ENCODE peak calls at places on chromosomes 6 and 20, in seven cellular contexts. One of them, this sample, is unnamed.

GRCh38 chr6:148166339-148166949 is 176.2 kb upstream of the SASH1 start:
- DNase-seq in endothelial cell: no peak
- DNase-seq in tibial nerve: peak
- DNase-seq in pancreas: no peak
- DNase-seq in lower leg skin: no peak
- DNase-seq in nephron progenitor cell: no peak
- DNase-seq in Calu3: no peak
- DNase-seq in this sample: no peak

GRCh38 chr20:50283922-50284810 is 93.5 kb downstream of the CEBPB start:
- DNase-seq in nephron progenitor cell: no peak
- DNase-seq in tibial nerve: no peak
- DNase-seq in endothelial cell: no peak
- DNase-seq in Calu3: peak
- DNase-seq in pancreas: peak
- DNase-seq in lower leg skin: peak
- DNase-seq in this sample: no peak

GRCh38 chr6:11538049-11538798 is 675 bp downstream of the TMEM170B start:
- DNase-seq in pancreas: peak
- DNase-seq in tibial nerve: no peak
- DNase-seq in lower leg skin: no peak
- DNase-seq in Calu3: peak
- DNase-seq in nephron progenitor cell: peak
- DNase-seq in endothelial cell: peak
- DNase-seq in this sample: no peak

GRCh38 chr6:148709577-148709976 is 37.3 kb upstream of the UST start:
- DNase-seq in tibial nerve: no peak
- DNase-seq in lower leg skin: no peak
- DNase-seq in Calu3: no peak
- DNase-seq in endothelial cell: no peak
- DNase-seq in pancreas: no peak
- DNase-seq in nephron progenitor cell: no peak
- DNase-seq in this sample: no peak

GRCh38 chr6:139852067-139852466 is 477.6 kb upstream of the CITED2 start:
- DNase-seq in lower leg skin: no peak
- DNase-seq in tibial nerve: no peak
- DNase-seq in Calu3: no peak
- DNase-seq in endothelial cell: no peak
- DNase-seq in nephron progenitor cell: no peak
- DNase-seq in pancreas: no peak
- DNase-seq in this sample: no peak

GRCh38 chr20:41261790-41262717 is 55.5 kb downstream of the ZHX3 start:
- DNase-seq in tibial nerve: no peak
- DNase-seq in nephron progenitor cell: no peak
- DNase-seq in endothelial cell: no peak
- DNase-seq in lower leg skin: no peak
- DNase-seq in pancreas: no peak
- DNase-seq in Calu3: no peak
- DNase-seq in this sample: no peak

GRCh38 chr20:41927189-41927588 is 309.0 kb upstream of the CHD6 start:
- DNase-seq in Calu3: no peak
- DNase-seq in endothelial cell: no peak
- DNase-seq in tibial nerve: no peak
- DNase-seq in nephron progenitor cell: no peak
- DNase-seq in lower leg skin: no peak
- DNase-seq in pancreas: no peak
- DNase-seq in this sample: no peak

GRCh38 chr6:41193171-41193734 is 7.7 kb downstream of the TREML2 start:
- DNase-seq in tibial nerve: no peak
- DNase-seq in endothelial cell: no peak
- DNase-seq in Calu3: no peak
- DNase-seq in lower leg skin: no peak
- DNase-seq in pancreas: no peak
- DNase-seq in nephron progenitor cell: no peak
- DNase-seq in this sample: no peak

GRCh38 chr20:54573838-54574237 is 98.4 kb downstream of the DOK5 start:
- DNase-seq in tibial nerve: no peak
- DNase-seq in lower leg skin: no peak
- DNase-seq in Calu3: no peak
- DNase-seq in endothelial cell: no peak
- DNase-seq in nephron progenitor cell: no peak
- DNase-seq in pancreas: no peak
- DNase-seq in this sample: no peak

GRCh38 chr6:41331401-41332150 is 3.8 kb upstream of the NCR2 start:
- DNase-seq in Calu3: no peak
- DNase-seq in tibial nerve: no peak
- DNase-seq in lower leg skin: no peak
- DNase-seq in nephron progenitor cell: no peak
- DNase-seq in pancreas: no peak
- DNase-seq in endothelial cell: no peak
- DNase-seq in this sample: no peak

GRCh38 chr20:47360207-47360488 is 3.6 kb upstream of the ZMYND8 start:
- DNase-seq in nephron progenitor cell: no peak
- DNase-seq in Calu3: peak
- DNase-seq in pancreas: peak
- DNase-seq in tibial nerve: peak
- DNase-seq in lower leg skin: peak
- DNase-seq in endothelial cell: no peak
- DNase-seq in this sample: no peak

GRCh38 chr20:52313335-52313963 is 121.9 kb upstream of the ZFP64 start:
- DNase-seq in Calu3: peak
- DNase-seq in lower leg skin: no peak
- DNase-seq in nephron progenitor cell: peak
- DNase-seq in pancreas: peak
- DNase-seq in endothelial cell: peak
- DNase-seq in tibial nerve: no peak
- DNase-seq in this sample: no peak

GRCh38 chr6:12233693-12234551 is 56.2 kb upstream of the EDN1 start:
- DNase-seq in lower leg skin: peak
- DNase-seq in tibial nerve: peak
- DNase-seq in pancreas: peak
- DNase-seq in endothelial cell: peak
- DNase-seq in nephron progenitor cell: no peak
- DNase-seq in Calu3: peak
- DNase-seq in this sample: no peak

GRCh38 chr20:62395311-62396242 is 8.7 kb downstream of the RPS21 start:
- DNase-seq in endothelial cell: no peak
- DNase-seq in tibial nerve: no peak
- DNase-seq in Calu3: peak
- DNase-seq in pancreas: no peak
- DNase-seq in nephron progenitor cell: no peak
- DNase-seq in lower leg skin: no peak
- DNase-seq in this sample: no peak

GRCh38 chr6:46653439-46653942 is 716 bp downstream of the SLC25A27 start:
- DNase-seq in lower leg skin: no peak
- DNase-seq in Calu3: no peak
- DNase-seq in nephron progenitor cell: no peak
- DNase-seq in endothelial cell: no peak
- DNase-seq in tibial nerve: no peak
- DNase-seq in pancreas: no peak
- DNase-seq in this sample: no peak

GRCh38 chr6:46691052-46691451 is 3.4 kb downstream of the TDRD6 start:
- DNase-seq in endothelial cell: no peak
- DNase-seq in pancreas: no peak
- DNase-seq in Calu3: no peak
- DNase-seq in tibial nerve: no peak
- DNase-seq in nephron progenitor cell: no peak
- DNase-seq in lower leg skin: no peak
- DNase-seq in this sample: no peak

GRCh38 chr6:100488231-100488630 is 23.5 kb upstream of the SIM1 start:
- DNase-seq in tibial nerve: no peak
- DNase-seq in nephron progenitor cell: no peak
- DNase-seq in lower leg skin: no peak
- DNase-seq in pancreas: no peak
- DNase-seq in endothelial cell: no peak
- DNase-seq in Calu3: no peak
- DNase-seq in this sample: no peak

GRCh38 chr6:13334953-13335352 is 6.6 kb upstream of the TBC1D7 start:
- DNase-seq in pancreas: no peak
- DNase-seq in tibial nerve: no peak
- DNase-seq in Calu3: no peak
- DNase-seq in lower leg skin: no peak
- DNase-seq in nephron progenitor cell: no peak
- DNase-seq in endothelial cell: no peak
- DNase-seq in this sample: no peak

GRCh38 chr6:13848553-13849150 is 34.3 kb upstream of the MCUR1 start:
- DNase-seq in endothelial cell: no peak
- DNase-seq in lower leg skin: no peak
- DNase-seq in tibial nerve: no peak
- DNase-seq in Calu3: no peak
- DNase-seq in nephron progenitor cell: no peak
- DNase-seq in pancreas: no peak
- DNase-seq in this sample: no peak

GRCh38 chr20:47970282-47970903 is 185.1 kb upstream of the SULF2 start:
- DNase-seq in endothelial cell: no peak
- DNase-seq in pancreas: no peak
- DNase-seq in tibial nerve: no peak
- DNase-seq in Calu3: no peak
- DNase-seq in nephron progenitor cell: no peak
- DNase-seq in lower leg skin: no peak
- DNase-seq in this sample: no peak

DNA sequence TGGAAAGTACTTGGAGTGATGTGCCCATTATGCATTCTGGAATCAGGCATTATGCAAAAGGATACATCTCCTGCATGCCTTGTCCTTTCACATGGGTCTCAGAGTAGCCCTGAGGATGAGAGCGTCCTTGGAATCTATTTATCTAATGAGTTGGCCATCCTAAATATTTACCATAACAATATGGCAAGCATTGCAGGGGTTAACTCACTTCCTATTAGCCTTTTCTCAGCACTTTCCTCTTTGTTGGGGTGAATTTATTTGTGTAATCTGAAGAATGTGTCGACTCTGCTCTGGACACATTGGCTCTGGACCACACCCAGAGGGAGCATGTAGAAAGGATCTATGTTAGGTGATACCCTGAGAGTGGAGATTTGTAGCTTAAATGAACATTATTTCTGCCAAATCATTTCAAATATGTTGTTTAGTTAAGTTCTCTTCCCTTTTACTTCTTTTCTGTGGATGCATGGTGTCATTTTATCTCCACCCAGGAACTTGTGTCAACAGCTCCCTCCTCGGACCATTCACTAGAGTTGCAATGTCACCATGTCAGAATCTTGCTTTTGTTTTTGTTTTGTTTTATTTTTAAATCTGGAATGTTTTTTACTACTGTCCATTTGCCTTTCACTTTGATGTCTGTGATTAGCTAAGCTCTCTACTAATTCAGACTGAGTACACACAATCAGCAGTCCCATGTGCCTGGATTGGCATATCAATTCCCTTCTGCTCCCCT is 757.0 kb upstream of the MMS22L start:
- DNase-seq in endothelial cell: no peak
- DNase-seq in pancreas: no peak
- DNase-seq in lower leg skin: no peak
- DNase-seq in nephron progenitor cell: no peak
- DNase-seq in Calu3: no peak
- DNase-seq in tibial nerve: no peak
- DNase-seq in this sample: no peak
- TF ChIP-seq CTCF in endothelial cell: no peak
- TF ChIP-seq CTCF in pancreas: no peak
- TF ChIP-seq CTCF in lower leg skin: no peak
- TF ChIP-seq CTCF in nephron progenitor cell: no peak
- TF ChIP-seq CTCF in Calu3: no peak
- TF ChIP-seq CTCF in tibial nerve: no peak
- TF ChIP-seq CTCF in this sample: peak

GRCh38 chr6:143536866-143537691 is 25.6 kb upstream of the FUCA2 start:
- DNase-seq in endothelial cell: peak
- DNase-seq in tibial nerve: peak
- DNase-seq in pancreas: peak
- DNase-seq in nephron progenitor cell: peak
- DNase-seq in lower leg skin: peak
- DNase-seq in Calu3: peak
- DNase-seq in this sample: no peak
- TF ChIP-seq CTCF in endothelial cell: no peak
- TF ChIP-seq CTCF in tibial nerve: no peak
- TF ChIP-seq CTCF in pancreas: no peak
- TF ChIP-seq CTCF in nephron progenitor cell: peak
- TF ChIP-seq CTCF in lower leg skin: no peak
- TF ChIP-seq CTCF in Calu3: no peak
- TF ChIP-seq CTCF in this sample: no peak

GRCh38 chr6:49866485-49866943 is at the start of gene CRISP1:
- DNase-seq in Calu3: no peak
- DNase-seq in endothelial cell: no peak
- DNase-seq in pancreas: no peak
- DNase-seq in tibial nerve: no peak
- DNase-seq in lower leg skin: no peak
- DNase-seq in nephron progenitor cell: no peak
- DNase-seq in this sample: no peak

GRCh38 chr6:49868951-49869529 is 2.7 kb upstream of the CRISP1 start:
- DNase-seq in tibial nerve: no peak
- DNase-seq in nephron progenitor cell: no peak
- DNase-seq in endothelial cell: no peak
- DNase-seq in lower leg skin: no peak
- DNase-seq in pancreas: no peak
- DNase-seq in Calu3: no peak
- DNase-seq in this sample: no peak
- TF ChIP-seq CTCF in tibial nerve: no peak
- TF ChIP-seq CTCF in nephron progenitor cell: no peak
- TF ChIP-seq CTCF in endothelial cell: no peak
- TF ChIP-seq CTCF in lower leg skin: no peak
- TF ChIP-seq CTCF in pancreas: no peak
- TF ChIP-seq CTCF in Calu3: no peak
- TF ChIP-seq CTCF in this sample: no peak

GRCh38 chr6:79984261-79984660 is 20.2 kb upstream of the TTK start:
- DNase-seq in pancreas: no peak
- DNase-seq in endothelial cell: no peak
- DNase-seq in tibial nerve: no peak
- DNase-seq in nephron progenitor cell: peak
- DNase-seq in Calu3: peak
- DNase-seq in lower leg skin: peak
- DNase-seq in this sample: no peak
- TF ChIP-seq CTCF in pancreas: no peak
- TF ChIP-seq CTCF in endothelial cell: no peak
- TF ChIP-seq CTCF in tibial nerve: no peak
- TF ChIP-seq CTCF in nephron progenitor cell: no peak
- TF ChIP-seq CTCF in Calu3: no peak
- TF ChIP-seq CTCF in lower leg skin: no peak
- TF ChIP-seq CTCF in this sample: peak

DNA sequence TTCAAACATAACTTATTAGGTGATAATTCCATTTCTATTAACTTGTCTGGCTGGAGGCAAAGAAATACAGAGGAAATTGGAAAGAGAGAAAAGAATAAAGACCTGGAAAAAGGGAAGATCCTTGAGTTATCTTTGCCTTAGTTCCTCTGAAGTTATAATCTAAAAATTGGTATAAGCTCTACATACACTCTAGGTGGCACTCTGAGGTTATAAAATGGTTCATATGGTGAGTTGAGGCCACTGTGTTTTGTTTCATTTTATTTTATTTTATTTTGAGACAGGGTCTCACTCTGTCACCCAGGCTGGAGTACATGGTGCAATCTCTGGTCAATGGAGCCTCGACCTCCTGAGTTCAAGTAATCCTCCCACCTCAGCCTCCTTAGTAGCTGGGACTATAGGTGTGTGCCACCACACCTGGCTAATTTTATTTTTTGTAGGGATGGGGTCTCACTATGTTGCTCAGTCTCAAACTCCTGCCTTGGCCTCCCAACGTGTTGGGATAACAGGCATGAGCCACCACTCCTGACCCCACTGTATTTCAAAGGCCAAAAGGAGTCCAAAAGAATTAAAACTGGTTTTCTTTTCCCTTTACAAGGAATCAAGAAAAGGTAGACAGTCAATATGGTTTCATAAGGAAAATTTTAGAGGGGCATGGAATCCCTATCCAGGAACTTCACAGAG is 19.4 kb downstream of the GPX6 start:
- DNase-seq in lower leg skin: no peak
- DNase-seq in tibial nerve: no peak
- DNase-seq in nephron progenitor cell: no peak
- DNase-seq in pancreas: no peak
- DNase-seq in endothelial cell: no peak
- DNase-seq in Calu3: no peak
- DNase-seq in this sample: no peak
- TF ChIP-seq CTCF in lower leg skin: no peak
- TF ChIP-seq CTCF in tibial nerve: no peak
- TF ChIP-seq CTCF in nephron progenitor cell: no peak
- TF ChIP-seq CTCF in pancreas: no peak
- TF ChIP-seq CTCF in endothelial cell: no peak
- TF ChIP-seq CTCF in Calu3: no peak
- TF ChIP-seq CTCF in this sample: peak